ENCODE peak calls at places on chromosomes 7 and 10, in ten cellular contexts. One of them, this sample, is unnamed.

GRCh38 chr7:2553108-2553507 is 2.2 kb downstream of the BRAT1 start:
- DNase-seq in LHCN-M2: peak
- DNase-seq in fibroblast of gingiva: no peak
- DNase-seq in MV-4-11: no peak
- DNase-seq in ELF-1: no peak
- DNase-seq in dermis blood vessel endothelial cell: no peak
- DNase-seq in cardiac fibroblast: no peak
- DNase-seq in AG04450: no peak
- DNase-seq in ACHN: no peak
- DNase-seq in LoVo: no peak
- DNase-seq in this sample: no peak

GRCh38 chr7:711967-712600 is 14.4 kb upstream of the DNAAF5 start:
- DNase-seq in LHCN-M2: no peak
- DNase-seq in fibroblast of gingiva: no peak
- DNase-seq in MV-4-11: no peak
- DNase-seq in ELF-1: no peak
- DNase-seq in dermis blood vessel endothelial cell: no peak
- DNase-seq in cardiac fibroblast: no peak
- DNase-seq in AG04450: no peak
- DNase-seq in ACHN: no peak
- DNase-seq in LoVo: no peak
- DNase-seq in this sample: no peak

GRCh38 chr7:5222861-5223411 is 32.9 kb downstream of the WIPI2 start:
- DNase-seq in LHCN-M2: no peak
- DNase-seq in fibroblast of gingiva: no peak
- DNase-seq in MV-4-11: no peak
- DNase-seq in ELF-1: peak
- DNase-seq in dermis blood vessel endothelial cell: no peak
- DNase-seq in cardiac fibroblast: no peak
- DNase-seq in AG04450: no peak
- DNase-seq in ACHN: no peak
- DNase-seq in LoVo: no peak
- DNase-seq in this sample: no peak

GRCh38 chr10:32149257-32149955 is 93.2 kb upstream of the KIF5B start:
- DNase-seq in LHCN-M2: peak
- DNase-seq in fibroblast of gingiva: peak
- DNase-seq in MV-4-11: no peak
- DNase-seq in ELF-1: peak
- DNase-seq in dermis blood vessel endothelial cell: peak
- DNase-seq in cardiac fibroblast: peak
- DNase-seq in AG04450: peak
- DNase-seq in ACHN: no peak
- DNase-seq in LoVo: no peak
- DNase-seq in this sample: peak

GRCh38 chr7:70568674-70569334 is 563.1 kb upstream of the GALNT17 start:
- DNase-seq in LHCN-M2: no peak
- DNase-seq in fibroblast of gingiva: no peak
- DNase-seq in MV-4-11: no peak
- DNase-seq in ELF-1: no peak
- DNase-seq in dermis blood vessel endothelial cell: no peak
- DNase-seq in cardiac fibroblast: no peak
- DNase-seq in AG04450: no peak
- DNase-seq in ACHN: no peak
- DNase-seq in LoVo: no peak
- DNase-seq in this sample: no peak

GRCh38 chr10:43647576-43647975 is 1.1 kb downstream of the ZNF32 start:
- DNase-seq in LHCN-M2: peak
- DNase-seq in fibroblast of gingiva: no peak
- DNase-seq in MV-4-11: no peak
- DNase-seq in ELF-1: no peak
- DNase-seq in dermis blood vessel endothelial cell: no peak
- DNase-seq in cardiac fibroblast: no peak
- DNase-seq in AG04450: no peak
- DNase-seq in ACHN: no peak
- DNase-seq in LoVo: no peak
- DNase-seq in this sample: peak

GRCh38 chr10:132152896-132153580 is 33.7 kb upstream of the DPYSL4 start:
- DNase-seq in LHCN-M2: no peak
- DNase-seq in fibroblast of gingiva: no peak
- DNase-seq in MV-4-11: no peak
- DNase-seq in ELF-1: no peak
- DNase-seq in dermis blood vessel endothelial cell: no peak
- DNase-seq in cardiac fibroblast: no peak
- DNase-seq in AG04450: no peak
- DNase-seq in ACHN: no peak
- DNase-seq in LoVo: no peak
- DNase-seq in this sample: no peak

GRCh38 chr7:47452295-47452694 is 129.6 kb downstream of the TNS3 start:
- DNase-seq in LHCN-M2: no peak
- DNase-seq in fibroblast of gingiva: no peak
- DNase-seq in MV-4-11: no peak
- DNase-seq in ELF-1: no peak
- DNase-seq in dermis blood vessel endothelial cell: no peak
- DNase-seq in cardiac fibroblast: no peak
- DNase-seq in AG04450: no peak
- DNase-seq in ACHN: no peak
- DNase-seq in LoVo: no peak
- DNase-seq in this sample: no peak

GRCh38 chr7:36048141-36048901 is 104.7 kb upstream of the EEPD1 start:
- DNase-seq in LHCN-M2: peak
- DNase-seq in fibroblast of gingiva: peak
- DNase-seq in MV-4-11: peak
- DNase-seq in ELF-1: no peak
- DNase-seq in dermis blood vessel endothelial cell: no peak
- DNase-seq in cardiac fibroblast: peak
- DNase-seq in AG04450: peak
- DNase-seq in ACHN: no peak
- DNase-seq in LoVo: no peak
- DNase-seq in this sample: peak

GRCh38 chr7:131145026-131145425 is 182.7 kb upstream of the MKLN1 start:
- DNase-seq in LHCN-M2: no peak
- DNase-seq in fibroblast of gingiva: no peak
- DNase-seq in MV-4-11: no peak
- DNase-seq in ELF-1: no peak
- DNase-seq in dermis blood vessel endothelial cell: no peak
- DNase-seq in cardiac fibroblast: peak
- DNase-seq in AG04450: no peak
- DNase-seq in ACHN: no peak
- DNase-seq in LoVo: no peak
- DNase-seq in this sample: no peak

GRCh38 chr7:101987494-101987893 is 170.1 kb downstream of the CUX1 start:
- DNase-seq in LHCN-M2: no peak
- DNase-seq in fibroblast of gingiva: no peak
- DNase-seq in MV-4-11: no peak
- DNase-seq in ELF-1: no peak
- DNase-seq in dermis blood vessel endothelial cell: no peak
- DNase-seq in cardiac fibroblast: no peak
- DNase-seq in AG04450: no peak
- DNase-seq in ACHN: no peak
- DNase-seq in LoVo: no peak
- DNase-seq in this sample: no peak

GRCh38 chr10:11264481-11265044 is 246.9 kb downstream of the CELF2 start:
- DNase-seq in LHCN-M2: no peak
- DNase-seq in fibroblast of gingiva: no peak
- DNase-seq in MV-4-11: no peak
- DNase-seq in ELF-1: no peak
- DNase-seq in dermis blood vessel endothelial cell: no peak
- DNase-seq in cardiac fibroblast: no peak
- DNase-seq in AG04450: no peak
- DNase-seq in ACHN: no peak
- DNase-seq in LoVo: no peak
- DNase-seq in this sample: no peak

GRCh38 chr7:138429577-138430250 is 30.3 kb upstream of the TRIM24 start:
- DNase-seq in LHCN-M2: no peak
- DNase-seq in fibroblast of gingiva: no peak
- DNase-seq in MV-4-11: peak
- DNase-seq in ELF-1: peak
- DNase-seq in dermis blood vessel endothelial cell: no peak
- DNase-seq in cardiac fibroblast: peak
- DNase-seq in AG04450: no peak
- DNase-seq in ACHN: no peak
- DNase-seq in LoVo: peak
- DNase-seq in this sample: no peak

GRCh38 chr10:48251525-48252353 is 22.8 kb downstream of the FRMPD2 start:
- DNase-seq in LHCN-M2: no peak
- DNase-seq in fibroblast of gingiva: no peak
- DNase-seq in MV-4-11: no peak
- DNase-seq in ELF-1: peak
- DNase-seq in dermis blood vessel endothelial cell: no peak
- DNase-seq in cardiac fibroblast: no peak
- DNase-seq in AG04450: no peak
- DNase-seq in ACHN: no peak
- DNase-seq in LoVo: peak
- DNase-seq in this sample: no peak

GRCh38 chr7:75762350-75762917 is 9.6 kb downstream of the CCL26 start:
- DNase-seq in LHCN-M2: peak
- DNase-seq in fibroblast of gingiva: peak
- DNase-seq in MV-4-11: peak
- DNase-seq in ELF-1: peak
- DNase-seq in dermis blood vessel endothelial cell: peak
- DNase-seq in cardiac fibroblast: peak
- DNase-seq in AG04450: peak
- DNase-seq in ACHN: peak
- DNase-seq in LoVo: peak
- DNase-seq in this sample: peak

GRCh38 chr10:104056619-104057273 is 28.9 kb downstream of the COL17A1 start:
- DNase-seq in LHCN-M2: no peak
- DNase-seq in fibroblast of gingiva: no peak
- DNase-seq in MV-4-11: no peak
- DNase-seq in ELF-1: no peak
- DNase-seq in dermis blood vessel endothelial cell: no peak
- DNase-seq in cardiac fibroblast: no peak
- DNase-seq in AG04450: no peak
- DNase-seq in ACHN: no peak
- DNase-seq in LoVo: no peak
- DNase-seq in this sample: no peak

GRCh38 chr7:86931439-86931838 is 128.0 kb downstream of the ELAPOR2 start:
- DNase-seq in LHCN-M2: no peak
- DNase-seq in fibroblast of gingiva: no peak
- DNase-seq in MV-4-11: no peak
- DNase-seq in ELF-1: no peak
- DNase-seq in dermis blood vessel endothelial cell: no peak
- DNase-seq in cardiac fibroblast: no peak
- DNase-seq in AG04450: no peak
- DNase-seq in ACHN: no peak
- DNase-seq in LoVo: no peak
- DNase-seq in this sample: no peak

GRCh38 chr10:84264611-84265141 is 19.8 kb downstream of the RGR start:
- DNase-seq in LHCN-M2: peak
- DNase-seq in fibroblast of gingiva: peak
- DNase-seq in MV-4-11: peak
- DNase-seq in ELF-1: peak
- DNase-seq in dermis blood vessel endothelial cell: peak
- DNase-seq in cardiac fibroblast: peak
- DNase-seq in AG04450: peak
- DNase-seq in ACHN: peak
- DNase-seq in LoVo: peak
- DNase-seq in this sample: peak

GRCh38 chr10:6054884-6055283 is 7.3 kb downstream of the IL2RA start:
- DNase-seq in LHCN-M2: no peak
- DNase-seq in fibroblast of gingiva: no peak
- DNase-seq in MV-4-11: no peak
- DNase-seq in ELF-1: no peak
- DNase-seq in dermis blood vessel endothelial cell: no peak
- DNase-seq in cardiac fibroblast: no peak
- DNase-seq in AG04450: no peak
- DNase-seq in ACHN: no peak
- DNase-seq in LoVo: no peak
- DNase-seq in this sample: no peak

GRCh38 chr7:78769551-78770101 is 683.8 kb downstream of the MAGI2 start:
- DNase-seq in LHCN-M2: peak
- DNase-seq in fibroblast of gingiva: peak
- DNase-seq in MV-4-11: peak
- DNase-seq in ELF-1: peak
- DNase-seq in dermis blood vessel endothelial cell: no peak
- DNase-seq in cardiac fibroblast: peak
- DNase-seq in AG04450: no peak
- DNase-seq in ACHN: no peak
- DNase-seq in LoVo: no peak
- DNase-seq in this sample: no peak

GRCh38 chr7:11557627-11558026 is 274.4 kb downstream of the THSD7A start:
- DNase-seq in LHCN-M2: peak
- DNase-seq in fibroblast of gingiva: peak
- DNase-seq in MV-4-11: peak
- DNase-seq in ELF-1: peak
- DNase-seq in dermis blood vessel endothelial cell: peak
- DNase-seq in cardiac fibroblast: peak
- DNase-seq in AG04450: no peak
- DNase-seq in ACHN: peak
- DNase-seq in LoVo: peak
- DNase-seq in this sample: peak

GRCh38 chr10:128147669-128148068 is 21.4 kb upstream of the MKI67 start:
- DNase-seq in LHCN-M2: peak
- DNase-seq in fibroblast of gingiva: peak
- DNase-seq in MV-4-11: no peak
- DNase-seq in ELF-1: no peak
- DNase-seq in dermis blood vessel endothelial cell: no peak
- DNase-seq in cardiac fibroblast: peak
- DNase-seq in AG04450: peak
- DNase-seq in ACHN: no peak
- DNase-seq in LoVo: no peak
- DNase-seq in this sample: peak

This sample was measured in A673.